ENCODE peak calls at places on chromosome 12, in six cellular contexts. One of them, this sample, is unnamed.
A peak's percentile ranks its signal among the peaks of the same experiment; 100 is the strongest.

GRCh38 chr12:6241495-6241894 is 41.3 kb downstream of the CD9 start:
- DNase-seq in M059J: no peak
- DNase-seq in LHCN-M2: peak; percentile 64
- DNase-seq in heart left ventricle: peak; percentile 86
- DNase-seq in HEK293T: no peak
- DNase-seq in activated CD4-positive, CD25-positive, alpha-beta regulatory T cell treated with anti-CD3 and anti-CD28 coated beads, Interleukin-2, amount 50 U/mL, for 72 hours: no peak
- DNase-seq in this sample: no peak

GRCh38 chr12:107441906-107442305 is 243.7 kb upstream of the PWP1 start:
- DNase-seq in heart left ventricle: no peak
- DNase-seq in M059J: peak; percentile 51
- DNase-seq in LHCN-M2: peak; percentile 13
- DNase-seq in activated CD4-positive, CD25-positive, alpha-beta regulatory T cell treated with anti-CD3 and anti-CD28 coated beads, Interleukin-2, amount 50 U/mL, for 72 hours: no peak
- DNase-seq in HEK293T: no peak
- DNase-seq in this sample: peak; percentile 33

GRCh38 chr12:13444076-13444475 is 247.6 kb downstream of the EMP1 start:
- DNase-seq in heart left ventricle: no peak
- DNase-seq in M059J: no peak
- DNase-seq in LHCN-M2: no peak
- DNase-seq in activated CD4-positive, CD25-positive, alpha-beta regulatory T cell treated with anti-CD3 and anti-CD28 coated beads, Interleukin-2, amount 50 U/mL, for 72 hours: no peak
- DNase-seq in HEK293T: no peak
- DNase-seq in this sample: no peak

GRCh38 chr12:83763425-83763824 is 1076.7 kb downstream of the TMTC2 start:
- DNase-seq in HEK293T: peak; percentile 6
- DNase-seq in M059J: no peak
- DNase-seq in activated CD4-positive, CD25-positive, alpha-beta regulatory T cell treated with anti-CD3 and anti-CD28 coated beads, Interleukin-2, amount 50 U/mL, for 72 hours: no peak
- DNase-seq in LHCN-M2: no peak
- DNase-seq in heart left ventricle: no peak
- DNase-seq in this sample: peak; percentile 10

GRCh38 chr12:68863109-68863770 is 55.3 kb downstream of the MDM2 start:
- DNase-seq in LHCN-M2: no peak
- DNase-seq in M059J: no peak
- DNase-seq in heart left ventricle: no peak
- DNase-seq in activated CD4-positive, CD25-positive, alpha-beta regulatory T cell treated with anti-CD3 and anti-CD28 coated beads, Interleukin-2, amount 50 U/mL, for 72 hours: no peak
- DNase-seq in HEK293T: no peak
- DNase-seq in this sample: no peak

GRCh38 chr12:47277071-47277408 is 197.3 kb upstream of the AMIGO2 start:
- DNase-seq in HEK293T: no peak
- DNase-seq in activated CD4-positive, CD25-positive, alpha-beta regulatory T cell treated with anti-CD3 and anti-CD28 coated beads, Interleukin-2, amount 50 U/mL, for 72 hours: no peak
- DNase-seq in heart left ventricle: no peak
- DNase-seq in LHCN-M2: no peak
- DNase-seq in M059J: no peak
- DNase-seq in this sample: no peak

GRCh38 chr12:47734725-47735480 is 9.6 kb upstream of the ENDOU start:
- DNase-seq in heart left ventricle: peak; percentile 66
- DNase-seq in LHCN-M2: no peak
- DNase-seq in HEK293T: no peak
- DNase-seq in M059J: no peak
- DNase-seq in activated CD4-positive, CD25-positive, alpha-beta regulatory T cell treated with anti-CD3 and anti-CD28 coated beads, Interleukin-2, amount 50 U/mL, for 72 hours: no peak
- DNase-seq in this sample: no peak

GRCh38 chr12:121390856-121391255 is 9.1 kb upstream of the RNF34 start:
- DNase-seq in heart left ventricle: no peak
- DNase-seq in activated CD4-positive, CD25-positive, alpha-beta regulatory T cell treated with anti-CD3 and anti-CD28 coated beads, Interleukin-2, amount 50 U/mL, for 72 hours: no peak
- DNase-seq in M059J: peak; percentile 57
- DNase-seq in LHCN-M2: no peak
- DNase-seq in HEK293T: no peak
- DNase-seq in this sample: no peak

GRCh38 chr12:78331764-78332163 is 501.1 kb downstream of the NAV3 start:
- DNase-seq in heart left ventricle: no peak
- DNase-seq in LHCN-M2: peak; percentile 14
- DNase-seq in HEK293T: no peak
- DNase-seq in activated CD4-positive, CD25-positive, alpha-beta regulatory T cell treated with anti-CD3 and anti-CD28 coated beads, Interleukin-2, amount 50 U/mL, for 72 hours: no peak
- DNase-seq in M059J: no peak
- DNase-seq in this sample: peak; percentile 3

GRCh38 chr12:108989381-108989780 is 31.5 kb downstream of the SVOP start:
- DNase-seq in activated CD4-positive, CD25-positive, alpha-beta regulatory T cell treated with anti-CD3 and anti-CD28 coated beads, Interleukin-2, amount 50 U/mL, for 72 hours: no peak
- DNase-seq in LHCN-M2: no peak
- DNase-seq in heart left ventricle: no peak
- DNase-seq in M059J: peak; percentile 62
- DNase-seq in HEK293T: no peak
- DNase-seq in this sample: no peak

GRCh38 chr12:59595097-59595496 is 732 bp upstream of the SLC16A7 start:
- DNase-seq in heart left ventricle: no peak
- DNase-seq in HEK293T: no peak
- DNase-seq in LHCN-M2: no peak
- DNase-seq in activated CD4-positive, CD25-positive, alpha-beta regulatory T cell treated with anti-CD3 and anti-CD28 coated beads, Interleukin-2, amount 50 U/mL, for 72 hours: no peak
- DNase-seq in M059J: no peak
- DNase-seq in this sample: no peak

GRCh38 chr12:122006186-122006926 is 15.3 kb upstream of the BCL7A start:
- DNase-seq in activated CD4-positive, CD25-positive, alpha-beta regulatory T cell treated with anti-CD3 and anti-CD28 coated beads, Interleukin-2, amount 50 U/mL, for 72 hours: no peak
- DNase-seq in heart left ventricle: peak; percentile 48
- DNase-seq in M059J: no peak
- DNase-seq in LHCN-M2: no peak
- DNase-seq in HEK293T: no peak
- DNase-seq in this sample: no peak

GRCh38 chr12:64578556-64578955 is 31.7 kb upstream of the RASSF3 start:
- DNase-seq in heart left ventricle: no peak
- DNase-seq in M059J: no peak
- DNase-seq in activated CD4-positive, CD25-positive, alpha-beta regulatory T cell treated with anti-CD3 and anti-CD28 coated beads, Interleukin-2, amount 50 U/mL, for 72 hours: no peak
- DNase-seq in HEK293T: no peak
- DNase-seq in LHCN-M2: no peak
- DNase-seq in this sample: no peak

GRCh38 chr12:41051909-41052308 is 136.2 kb upstream of the PDZRN4 start:
- DNase-seq in HEK293T: no peak
- DNase-seq in activated CD4-positive, CD25-positive, alpha-beta regulatory T cell treated with anti-CD3 and anti-CD28 coated beads, Interleukin-2, amount 50 U/mL, for 72 hours: no peak
- DNase-seq in M059J: no peak
- DNase-seq in heart left ventricle: no peak
- DNase-seq in LHCN-M2: no peak
- DNase-seq in this sample: no peak

GRCh38 chr12:32034045-32034444 is 72.6 kb upstream of the BICD1 start:
- DNase-seq in heart left ventricle: no peak
- DNase-seq in M059J: peak; percentile 12
- DNase-seq in HEK293T: no peak
- DNase-seq in LHCN-M2: no peak
- DNase-seq in activated CD4-positive, CD25-positive, alpha-beta regulatory T cell treated with anti-CD3 and anti-CD28 coated beads, Interleukin-2, amount 50 U/mL, for 72 hours: no peak
- DNase-seq in this sample: no peak

GRCh38 chr12:90978117-90978770 is 23.3 kb upstream of the CCER1 start:
- DNase-seq in heart left ventricle: no peak
- DNase-seq in HEK293T: peak; percentile 51
- DNase-seq in M059J: peak; percentile 71
- DNase-seq in LHCN-M2: peak; percentile 78
- DNase-seq in activated CD4-positive, CD25-positive, alpha-beta regulatory T cell treated with anti-CD3 and anti-CD28 coated beads, Interleukin-2, amount 50 U/mL, for 72 hours: no peak
- DNase-seq in this sample: peak; percentile 86

GRCh38 chr12:39807043-39807442 is 187.4 kb upstream of the ABCD2 start:
- DNase-seq in HEK293T: peak; percentile 48
- DNase-seq in heart left ventricle: no peak
- DNase-seq in LHCN-M2: peak; percentile 7
- DNase-seq in activated CD4-positive, CD25-positive, alpha-beta regulatory T cell treated with anti-CD3 and anti-CD28 coated beads, Interleukin-2, amount 50 U/mL, for 72 hours: no peak
- DNase-seq in M059J: no peak
- DNase-seq in this sample: peak; percentile 49

GRCh38 chr12:127150028-127150427 is 1116.9 kb upstream of the TMEM132C start:
- DNase-seq in HEK293T: no peak
- DNase-seq in activated CD4-positive, CD25-positive, alpha-beta regulatory T cell treated with anti-CD3 and anti-CD28 coated beads, Interleukin-2, amount 50 U/mL, for 72 hours: no peak
- DNase-seq in LHCN-M2: no peak
- DNase-seq in M059J: no peak
- DNase-seq in heart left ventricle: no peak
- DNase-seq in this sample: no peak

GRCh38 chr12:124593176-124593575 is 25.8 kb upstream of the NCOR2 start:
- DNase-seq in LHCN-M2: no peak
- DNase-seq in M059J: no peak
- DNase-seq in heart left ventricle: no peak
- DNase-seq in HEK293T: no peak
- DNase-seq in activated CD4-positive, CD25-positive, alpha-beta regulatory T cell treated with anti-CD3 and anti-CD28 coated beads, Interleukin-2, amount 50 U/mL, for 72 hours: no peak
- DNase-seq in this sample: no peak

GRCh38 chr12:23753627-23754358 is 195.7 kb downstream of the SOX5 start:
- DNase-seq in activated CD4-positive, CD25-positive, alpha-beta regulatory T cell treated with anti-CD3 and anti-CD28 coated beads, Interleukin-2, amount 50 U/mL, for 72 hours: no peak
- DNase-seq in HEK293T: no peak
- DNase-seq in heart left ventricle: no peak
- DNase-seq in LHCN-M2: no peak
- DNase-seq in M059J: no peak
- DNase-seq in this sample: no peak

GRCh38 chr12:77179515-77179914 is 114.1 kb upstream of the E2F7 start:
- DNase-seq in heart left ventricle: no peak
- DNase-seq in HEK293T: no peak
- DNase-seq in M059J: no peak
- DNase-seq in LHCN-M2: no peak
- DNase-seq in activated CD4-positive, CD25-positive, alpha-beta regulatory T cell treated with anti-CD3 and anti-CD28 coated beads, Interleukin-2, amount 50 U/mL, for 72 hours: no peak
- DNase-seq in this sample: no peak

GRCh38 chr12:65879878-65880277 is 55.6 kb downstream of the HMGA2 start:
- DNase-seq in HEK293T: no peak
- DNase-seq in M059J: peak; percentile 93
- DNase-seq in heart left ventricle: no peak
- DNase-seq in LHCN-M2: peak; percentile 92
- DNase-seq in activated CD4-positive, CD25-positive, alpha-beta regulatory T cell treated with anti-CD3 and anti-CD28 coated beads, Interleukin-2, amount 50 U/mL, for 72 hours: no peak
- DNase-seq in this sample: peak; percentile 83

GRCh38 chr12:5912437-5913334 is 32.4 kb downstream of the ANO2 start:
- DNase-seq in LHCN-M2: peak; percentile 1
- DNase-seq in M059J: peak; percentile 22
- DNase-seq in heart left ventricle: no peak
- DNase-seq in HEK293T: peak; percentile 50
- DNase-seq in activated CD4-positive, CD25-positive, alpha-beta regulatory T cell treated with anti-CD3 and anti-CD28 coated beads, Interleukin-2, amount 50 U/mL, for 72 hours: no peak
- DNase-seq in this sample: no peak

GRCh38 chr12:109562871-109563270 is 10.4 kb downstream of the MMAB start:
- DNase-seq in activated CD4-positive, CD25-positive, alpha-beta regulatory T cell treated with anti-CD3 and anti-CD28 coated beads, Interleukin-2, amount 50 U/mL, for 72 hours: no peak
- DNase-seq in heart left ventricle: no peak
- DNase-seq in M059J: no peak
- DNase-seq in HEK293T: no peak
- DNase-seq in LHCN-M2: no peak
- DNase-seq in this sample: no peak

GRCh38 chr12:6141048-6141447 is 16.6 kb upstream of the VWF start:
- DNase-seq in heart left ventricle: no peak
- DNase-seq in HEK293T: no peak
- DNase-seq in activated CD4-positive, CD25-positive, alpha-beta regulatory T cell treated with anti-CD3 and anti-CD28 coated beads, Interleukin-2, amount 50 U/mL, for 72 hours: no peak
- DNase-seq in LHCN-M2: no peak
- DNase-seq in M059J: no peak
- DNase-seq in this sample: peak; percentile 93

GRCh38 chr12:113010701-113011100 is 32.4 kb downstream of the OAS2 start:
- DNase-seq in M059J: no peak
- DNase-seq in HEK293T: no peak
- DNase-seq in heart left ventricle: no peak
- DNase-seq in LHCN-M2: no peak
- DNase-seq in activated CD4-positive, CD25-positive, alpha-beta regulatory T cell treated with anti-CD3 and anti-CD28 coated beads, Interleukin-2, amount 50 U/mL, for 72 hours: no peak
- DNase-seq in this sample: no peak

GRCh38 chr12:116323696-116324386 is 46.3 kb upstream of the MED13L start:
- DNase-seq in heart left ventricle: no peak
- DNase-seq in activated CD4-positive, CD25-positive, alpha-beta regulatory T cell treated with anti-CD3 and anti-CD28 coated beads, Interleukin-2, amount 50 U/mL, for 72 hours: no peak
- DNase-seq in M059J: no peak
- DNase-seq in LHCN-M2: no peak
- DNase-seq in HEK293T: no peak
- DNase-seq in this sample: no peak

GRCh38 chr12:14885718-14886201 is at the start of gene MGP:
- DNase-seq in M059J: peak; percentile 86
- DNase-seq in HEK293T: no peak
- DNase-seq in activated CD4-positive, CD25-positive, alpha-beta regulatory T cell treated with anti-CD3 and anti-CD28 coated beads, Interleukin-2, amount 50 U/mL, for 72 hours: no peak
- DNase-seq in heart left ventricle: no peak
- DNase-seq in LHCN-M2: no peak
- DNase-seq in this sample: peak; percentile 99

GRCh38 chr12:109460538-109460937 is 16.6 kb downstream of the KCTD10 start:
- DNase-seq in HEK293T: no peak
- DNase-seq in M059J: no peak
- DNase-seq in LHCN-M2: no peak
- DNase-seq in heart left ventricle: no peak
- DNase-seq in activated CD4-positive, CD25-positive, alpha-beta regulatory T cell treated with anti-CD3 and anti-CD28 coated beads, Interleukin-2, amount 50 U/mL, for 72 hours: no peak
- DNase-seq in this sample: no peak